ENCODE peak calls at places on chromosomes 7 and 10, in nine cellular contexts. N is GM10248; O is activated CD4-positive, alpha-beta T cell treated with anti-CD3 and anti-CD28 coated beads, Interleukin-2, amount 50 U/mL, for 48 hours; M is stimulated activated CD4-positive, alpha-beta T cell treated with anti-CD3 and anti-CD28 coated beads, Interleukin-2, amount 100 ng/mL, for 48 hours; S is AG08395; Z is EL; U is HS-27A; A is EH; E is DMS153. P is an unnamed sample.

GRCh38 chr10:29355436-29355991 is 66.6 kb downstream of the LYZL1 start:
- DNase-seq in M (no peak), Z (no peak), A (no peak), S (no peak), N (no peak), E (no peak), U (no peak), O (no peak), P (no peak)

GRCh38 chr7:103632972-103633371 is 187.0 kb upstream of the SLC26A5 start:
- DNase-seq in O (no peak), N (no peak), A (peak; percentile 66), S (no peak), U (no peak), E (no peak), M (no peak), Z (peak; percentile 68), P (no peak)

GRCh38 chr10:11074536-11075267 is 57.0 kb downstream of the CELF2 start:
- DNase-seq in A (no peak), Z (no peak), E (no peak), S (no peak), N (no peak), O (no peak), U (no peak), M (no peak), P (no peak)

GRCh38 chr10:30894221-30894620 is 137.4 kb downstream of the ZNF438 start:
- DNase-seq in E (no peak), Z (no peak), N (no peak), S (no peak), A (no peak), O (no peak), U (no peak), M (no peak), P (no peak)

GRCh38 chr7:26278769-26279168 is 12.9 kb upstream of the SNX10 start:
- DNase-seq in E (peak; percentile 9), Z (peak; percentile 14), A (peak; percentile 9), U (no peak), N (no peak), O (no peak), S (no peak), M (no peak), P (no peak)

GRCh38 chr7:28272461-28272877 is 91.9 kb upstream of the JAZF1 start:
- DNase-seq in Z (peak; percentile 60), E (no peak), N (peak; percentile 15), M (no peak), U (no peak), O (peak; percentile 18), A (peak; percentile 61), S (peak; percentile 67), P (peak; percentile 18)

GRCh38 chr10:24541239-24541753 is 182.4 kb downstream of the ARHGAP21 start:
- DNase-seq in Z (no peak), S (no peak), M (no peak), O (no peak), E (no peak), U (no peak), A (no peak), N (no peak), P (no peak)

GRCh38 chr10:67976292-67977245 is 92.1 kb downstream of the SIRT1 start:
- DNase-seq in Z (no peak), S (no peak), M (no peak), N (no peak), E (no peak), A (peak; percentile 23), U (no peak), O (no peak), P (peak; percentile 69)

GRCh38 chr7:5681979-5682546 is 99.4 kb downstream of the RNF216 start:
- DNase-seq in M (no peak), A (no peak), Z (no peak), E (no peak), S (no peak), N (peak; percentile 55), O (no peak), U (no peak), P (no peak)

GRCh38 chr10:86436963-86437362 is 70.4 kb upstream of the GRID1 start:
- DNase-seq in M (no peak), A (no peak), U (no peak), S (no peak), E (no peak), Z (no peak), O (no peak), N (no peak), P (no peak)

GRCh38 chr7:22601812-22602568 is 102.0 kb upstream of the STEAP1B start:
- DNase-seq in S (peak; percentile 37), N (no peak), U (no peak), A (peak; percentile 90), Z (peak; percentile 72), E (no peak), O (no peak), M (no peak), P (no peak)

GRCh38 chr10:31116226-31116625 is 84.6 kb upstream of the ZNF438 start:
- DNase-seq in N (no peak), M (no peak), O (no peak), A (no peak), Z (no peak), E (no peak), S (no peak), U (no peak), P (no peak)

GRCh38 chr10:1683649-1684048 is 53.7 kb downstream of the ADARB2 start:
- DNase-seq in O (no peak), E (no peak), Z (no peak), M (no peak), S (no peak), A (no peak), U (no peak), N (no peak), P (no peak)

GRCh38 chr10:97347317-97347716 is 12.8 kb upstream of the FRAT2 start:
- DNase-seq in U (no peak), A (no peak), Z (no peak), E (no peak), M (no peak), S (no peak), N (no peak), O (no peak), P (no peak)

GRCh38 chr10:47024399-47025252 is 113.4 kb downstream of the PTPN20 start:
- DNase-seq in N (peak; percentile 82), E (peak; percentile 6), U (no peak), A (peak; percentile 51), M (peak; percentile 67), S (peak; percentile 52), Z (peak; percentile 39), O (peak; percentile 73), P (peak; percentile 62)

GRCh38 chr10:86400705-86401587 is 34.4 kb upstream of the GRID1 start:
- DNase-seq in N (peak; percentile 75), Z (peak; percentile 63), S (peak; percentile 56), O (peak; percentile 78), M (peak; percentile 69), U (no peak), E (no peak), A (peak; percentile 66), P (no peak)

GRCh38 chr10:28913850-28914249 is 236.5 kb downstream of the BAMBI start:
- DNase-seq in S (no peak), A (peak; percentile 27), M (no peak), E (no peak), N (no peak), U (no peak), O (no peak), Z (no peak), P (no peak)

GRCh38 chr7:24441331-24442059 is 131.8 kb upstream of the PALS2 start:
- DNase-seq in O (no peak), S (no peak), E (no peak), U (no peak), Z (no peak), A (no peak), M (no peak), N (no peak), P (no peak)

GRCh38 chr10:132667613-132668394 is 118.1 kb downstream of the NKX6-2 start:
- DNase-seq in O (no peak), E (no peak), Z (peak; percentile 67), M (no peak), S (no peak), A (peak; percentile 79), N (no peak), U (no peak), P (no peak)

GRCh38 chr10:103481974-103482531 is 3.0 kb upstream of the CALHM3 start:
- DNase-seq in E (peak; percentile 65), M (no peak), Z (peak; percentile 66), N (peak; percentile 74), U (no peak), S (peak; percentile 64), A (peak; percentile 74), O (no peak), P (peak; percentile 61)

GRCh38 chr7:874036-874749 is 2.2 kb upstream of the GET4 start:
- DNase-seq in S (no peak), U (no peak), Z (no peak), E (no peak), A (no peak), M (no peak), N (no peak), O (no peak), P (no peak)

GRCh38 chr10:4780097-4780496 is 45.9 kb upstream of the AKR1E2 start:
- DNase-seq in U (no peak), A (no peak), O (no peak), E (no peak), S (no peak), Z (no peak), M (no peak), N (no peak), P (no peak)

GRCh38 chr7:19215421-19215820 is 70.2 kb upstream of the FERD3L start:
- DNase-seq in A (peak; percentile 62), E (no peak), S (peak; percentile 72), N (no peak), U (no peak), O (no peak), Z (peak; percentile 72), M (no peak), P (no peak)

GRCh38 chr10:29951441-29951931 is 107.9 kb downstream of the JCAD start:
- DNase-seq in M (no peak), U (no peak), S (no peak), N (no peak), Z (no peak), A (no peak), O (no peak), E (no peak), P (no peak)

GRCh38 chr10:78465456-78465855 is 431.8 kb downstream of the RPS24 start:
- DNase-seq in U (no peak), E (no peak), Z (no peak), M (no peak), A (no peak), N (no peak), S (no peak), O (no peak), P (no peak)

GRCh38 chr10:4947635-4948596 is 15.3 kb upstream of the AKR1C1 start:
- DNase-seq in E (no peak), M (no peak), O (no peak), S (peak; percentile 94), U (peak; percentile 9), N (no peak), Z (peak; percentile 86), A (peak; percentile 91), P (peak; percentile 54)

GRCh38 chr7:23003505-23004246 is 10.3 kb downstream of the HYCC1 start:
- DNase-seq in U (no peak), A (peak; percentile 52), S (no peak), E (no peak), Z (no peak), M (no peak), O (no peak), N (no peak), P (no peak)

GRCh38 chr10:131636841-131637724 is 263.7 kb upstream of the PPP2R2D start:
- DNase-seq in Z (no peak), A (no peak), U (no peak), O (no peak), E (no peak), S (no peak), M (no peak), N (no peak), P (no peak)

GRCh38 chr7:155652156-155653124 is 8.0 kb downstream of the RBM33 start:
- DNase-seq in U (no peak), Z (peak; percentile 20), O (no peak), N (no peak), M (no peak), A (peak; percentile 52), E (no peak), S (no peak), P (no peak)

GRCh38 chr7:73631558-73631957 is 7.2 kb upstream of the MLXIPL start:
- DNase-seq in U (no peak), M (no peak), S (no peak), N (no peak), A (no peak), Z (no peak), E (no peak), O (no peak), P (no peak)

GRCh38 chr10:110414563-110415309 is 83.0 kb upstream of the DUSP5 start:
- DNase-seq in E (no peak), U (peak; percentile 56), N (peak; percentile 83), M (peak; percentile 68), S (no peak), A (peak; percentile 79), O (peak; percentile 86), Z (peak; percentile 83), P (no peak)

P was measured in heart right ventricle.